ENCODE peak calls at places on chromosomes 2 and 18, in six cellular contexts. F is AG10803, X is IMR-90, G is right cardiac atrium, U is mucosa of descending colon, C is lower leg skin. Q is an unnamed sample.
A peak's percentile ranks its signal among the peaks of the same experiment; 100 is the strongest.

GRCh38 chr18:21064347-21064746 is 47.3 kb downstream of the ROCK1 start:
- DNase-seq in F (peak; percentile 77), X (peak; percentile 37), G (no peak), U (no peak), C (no peak), Q (no peak)

GRCh38 chr2:42796427-42797248 is 4.3 kb upstream of the HAAO start:
- DNase-seq in F (no peak), X (no peak), G (no peak), U (no peak), C (no peak), Q (no peak)

GRCh38 chr18:56515522-56515921 is 122.9 kb downstream of the TXNL1 start:
- DNase-seq in F (no peak), X (no peak), G (no peak), U (no peak), C (no peak), Q (no peak)

GRCh38 chr2:43576983-43577892 is 18.6 kb downstream of the THADA start:
- DNase-seq in F (peak; percentile 85), X (peak; percentile 84), G (no peak), U (peak; percentile 19), C (no peak), Q (no peak)

GRCh38 chr2:120559401-120559800 is 176.3 kb upstream of the GLI2 start:
- DNase-seq in F (peak; percentile 99), X (peak; percentile 100), G (no peak), U (no peak), C (no peak), Q (no peak)

GRCh38 chr2:77087987-77088414 is 434.2 kb downstream of the LRRTM4 start:
- DNase-seq in F (no peak), X (no peak), G (no peak), U (no peak), C (no peak), Q (no peak)

GRCh38 chr2:27075219-27075871 is 3.1 kb upstream of the EMILIN1 start:
- DNase-seq in F (no peak), X (peak; percentile 26), G (peak; percentile 53), U (peak; percentile 71), C (no peak), Q (peak; percentile 36)

GRCh38 chr2:12879649-12880048 is 162.9 kb downstream of the TRIB2 start:
- DNase-seq in F (no peak), X (no peak), G (no peak), U (no peak), C (no peak), Q (no peak)

GRCh38 chr2:41933585-41934322 is 114.1 kb upstream of the PKDCC start:
- DNase-seq in F (peak; percentile 94), X (peak; percentile 96), G (no peak), U (peak; percentile 25), C (peak; percentile 43), Q (no peak)

GRCh38 chr18:58929206-58929605 is 64.5 kb downstream of the ZNF532 start:
- DNase-seq in F (no peak), X (no peak), G (no peak), U (no peak), C (no peak), Q (no peak)

GRCh38 chr18:51425889-51426288 is 228.4 kb upstream of the MEX3C start:
- DNase-seq in F (no peak), X (no peak), G (no peak), U (no peak), C (no peak), Q (peak; percentile 13)

GRCh38 chr2:35504419-35504818 is 851.2 kb upstream of the CRIM1 start:
- DNase-seq in F (no peak), X (no peak), G (no peak), U (no peak), C (no peak), Q (no peak)

GRCh38 chr2:35503311-35503710 is 852.3 kb upstream of the CRIM1 start:
- DNase-seq in F (no peak), X (no peak), G (no peak), U (no peak), C (no peak), Q (no peak)

GRCh38 chr2:35503738-35504160 is 851.8 kb upstream of the CRIM1 start:
- DNase-seq in F (no peak), X (no peak), G (no peak), U (no peak), C (no peak), Q (no peak)

GRCh38 chr2:35510641-35511040 is 844.9 kb upstream of the CRIM1 start:
- DNase-seq in F (no peak), X (no peak), G (no peak), U (no peak), C (no peak), Q (no peak)

GRCh38 chr2:35508601-35509000 is 847.0 kb upstream of the CRIM1 start:
- DNase-seq in F (no peak), X (no peak), G (no peak), U (no peak), C (no peak), Q (no peak)
- H3K4me3 ChIP-seq in F (no peak overlapping the region), X (no peak overlapping the region), G (no peak overlapping the region), U (no peak overlapping the region), C (no peak overlapping the region), Q (no peak overlapping the region)

GRCh38 chr2:152519581-152519952 is 184.6 kb downstream of the FMNL2 start:
- DNase-seq in F (no peak), X (no peak), G (no peak), U (no peak), C (no peak), Q (no peak)
- H3K4me3 ChIP-seq in F (no peak overlapping the region), X (no peak overlapping the region), G (no peak overlapping the region), U (no peak overlapping the region), C (no peak overlapping the region), Q (no peak overlapping the region)

GRCh38 chr2:229689307-229689839 is 25.0 kb downstream of the DNER start:
- DNase-seq in F (no peak), X (no peak), G (no peak), U (no peak), C (no peak), Q (no peak)
- H3K4me3 ChIP-seq in F (no peak overlapping the region), X (no peak overlapping the region), G (no peak overlapping the region), U (no peak overlapping the region), C (no peak overlapping the region), Q (no peak overlapping the region)

GRCh38 chr18:61821748-61822147 is 71.1 kb downstream of the RNF152 start:
- DNase-seq in F (no peak), X (no peak), G (no peak), U (no peak), C (no peak), Q (no peak)
- H3K4me3 ChIP-seq in F (no peak overlapping the region), X (no peak overlapping the region), G (no peak overlapping the region), U (no peak overlapping the region), C (no peak overlapping the region), Q (no peak overlapping the region)